ENCODE peak calls at places on chromosomes 5 and 9, in ten cellular contexts. X, I, J, C, T, M, R, O, L and H are unnamed samples.

GRCh38 chr5:143156556-143156955 is 246.9 kb downstream of the NR3C1 start:
- DNase-seq in X (no peak), R (no peak), J (no peak), T (no peak), L (no peak), O (no peak), I (no peak), M (no peak), C (no peak), H (no peak)

GRCh38 chr5:5419291-5420210 is 2.9 kb upstream of the ICE1 start:
- DNase-seq in T (peak; percentile 96), J (no peak), I (no peak), M (no peak), R (no peak), O (no peak), C (peak; percentile 46), L (peak; percentile 65), X (no peak), H (no peak)

GRCh38 chr5:109852371-109853160 is 162.8 kb downstream of the MAN2A1 start:
- DNase-seq in M (no peak), O (no peak), R (no peak), T (peak; percentile 32), J (no peak), C (no peak), X (no peak), L (no peak), I (no peak), H (no peak)

GRCh38 chr9:114691046-114691955 is 9.3 kb upstream of the TEX48 start:
- DNase-seq in C (no peak), R (no peak), J (no peak), M (no peak), X (no peak), I (no peak), T (peak; percentile 88), L (peak; percentile 78), O (no peak), H (peak; percentile 48)

GRCh38 chr9:6788175-6789016 is 30.6 kb downstream of the KDM4C start:
- DNase-seq in M (no peak), X (no peak), R (peak; percentile 39), J (no peak), L (peak; percentile 1), I (no peak), O (no peak), T (peak; percentile 36), C (no peak), H (no peak)

GRCh38 chr9:101388507-101388993 is 3.7 kb upstream of the BAAT start:
- DNase-seq in X (no peak), R (no peak), T (no peak), O (no peak), J (no peak), M (no peak), C (no peak), L (no peak), I (no peak), H (no peak)

GRCh38 chr5:54867310-54867944 is 118.0 kb downstream of the ESM1 start:
- DNase-seq in C (peak; percentile 77), T (no peak), L (peak; percentile 18), J (no peak), O (no peak), M (no peak), R (no peak), I (no peak), X (no peak), H (no peak)

GRCh38 chr5:75243100-75243499 is 6.4 kb upstream of the ANKRD31 start:
- DNase-seq in O (no peak), X (no peak), M (no peak), C (no peak), L (no peak), I (no peak), R (no peak), J (no peak), T (no peak), H (no peak)

GRCh38 chr9:15468113-15468512 is 42.7 kb downstream of the PSIP1 start:
- DNase-seq in M (no peak), X (no peak), O (no peak), I (no peak), T (no peak), C (no peak), J (no peak), R (no peak), L (no peak), H (no peak)

GRCh38 chr5:55450050-55450765 is 84.6 kb downstream of the PLPP1 start:
- DNase-seq in O (no peak), M (no peak), X (no peak), J (no peak), T (peak; percentile 60), I (no peak), L (no peak), C (no peak), R (no peak), H (no peak)

GRCh38 chr5:64417390-64417789 is 88.4 kb upstream of the RGS7BP start:
- DNase-seq in C (no peak), M (no peak), I (no peak), L (no peak), R (no peak), T (no peak), X (no peak), O (no peak), J (no peak), H (no peak)

GRCh38 chr5:157828949-157829639 is 29.9 kb downstream of the CLINT1 start:
- DNase-seq in O (no peak), R (no peak), J (no peak), L (no peak), I (no peak), C (no peak), M (no peak), T (no peak), X (no peak), H (no peak)

GRCh38 chr5:57221049-57221568 is 47.2 kb downstream of the GPBP1 start:
- DNase-seq in X (no peak), R (no peak), L (peak; percentile 62), C (peak; percentile 63), T (peak; percentile 34), I (no peak), J (no peak), M (no peak), O (no peak), H (no peak)

GRCh38 chr9:104826911-104827310 is 63.0 kb downstream of the NIPSNAP3B start:
- DNase-seq in C (no peak), I (no peak), J (no peak), L (no peak), O (no peak), R (no peak), T (no peak), X (no peak), M (no peak), H (no peak)

DNA sequence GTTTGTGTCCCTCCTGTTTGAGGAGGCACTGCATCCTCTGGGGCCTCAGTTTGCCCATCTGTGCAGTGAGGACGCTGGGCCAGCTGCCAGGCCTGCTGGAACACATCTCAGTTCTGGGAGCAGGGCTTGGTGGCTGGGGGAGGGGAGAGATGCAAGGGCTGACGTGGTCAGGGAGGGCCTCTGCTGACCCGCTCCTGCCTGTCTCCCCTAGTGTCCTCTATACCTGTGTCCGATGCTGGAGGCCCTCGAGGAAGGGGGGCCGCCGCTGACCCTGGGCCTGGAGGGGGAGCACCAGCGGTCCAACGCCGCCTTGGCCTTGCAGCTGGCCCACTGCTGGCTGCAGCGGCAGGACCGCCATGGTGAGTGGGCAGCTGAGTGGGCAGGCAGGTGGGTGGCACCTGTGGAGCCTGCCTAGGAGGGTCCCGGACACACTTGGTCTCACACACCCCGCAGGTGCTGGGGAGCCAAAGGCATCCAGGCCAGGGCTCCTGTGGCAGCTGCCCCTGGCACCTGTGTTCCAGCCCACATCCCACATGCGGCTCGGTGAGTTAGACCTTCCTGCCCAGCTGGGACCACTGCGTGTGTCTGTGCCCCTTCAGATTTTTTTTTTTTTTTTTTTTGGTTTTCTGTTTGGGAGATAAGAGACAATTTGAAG is 5.8 kb downstream of the FPGS start:
- DNase-seq in R (no peak), L (no peak), M (no peak), X (no peak), T (no peak), J (no peak), C (no peak), O (no peak), I (no peak), H (no peak)
- H3K27ac ChIP-seq in R (no peak overlapping the region), L (no peak overlapping the region), M (no peak overlapping the region), X (no peak overlapping the region), T (no peak overlapping the region), J (peak overlapping the region; percentile 79), C (no peak overlapping the region), O (no peak overlapping the region), I (no peak overlapping the region), H (no peak overlapping the region)

DNA sequence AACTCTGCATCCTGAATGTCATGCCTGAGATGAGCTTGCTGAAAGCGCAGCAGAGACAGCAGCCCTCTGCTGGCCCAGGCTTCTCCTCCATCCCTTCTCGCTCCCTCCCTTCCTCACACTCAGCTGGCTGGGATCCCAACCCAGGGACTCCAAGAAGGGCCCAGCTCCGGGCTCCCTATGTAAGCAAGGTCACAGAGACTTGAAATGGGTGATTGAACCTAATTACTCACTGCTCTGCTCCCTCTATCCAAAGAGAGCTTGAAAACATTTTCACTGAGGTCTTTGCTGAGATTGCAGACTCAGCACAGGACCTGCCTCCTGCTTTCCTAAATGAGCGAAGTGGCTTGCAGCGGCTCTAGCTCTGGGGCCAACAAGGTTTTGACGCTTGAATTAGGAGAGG is 42.8 kb downstream of the RAPGEF1 start:
- DNase-seq in R (peak; percentile 61), M (no peak), X (no peak), O (no peak), C (peak; percentile 13), I (no peak), T (no peak), J (no peak), L (no peak), H (no peak)
- TF ChIP-seq CTCF in R (no peak), M (no peak), X (no peak), O (no peak), C (peak; percentile 19), I (no peak), T (peak; percentile 58), J (no peak), L (no peak), H (no peak)

DNA sequence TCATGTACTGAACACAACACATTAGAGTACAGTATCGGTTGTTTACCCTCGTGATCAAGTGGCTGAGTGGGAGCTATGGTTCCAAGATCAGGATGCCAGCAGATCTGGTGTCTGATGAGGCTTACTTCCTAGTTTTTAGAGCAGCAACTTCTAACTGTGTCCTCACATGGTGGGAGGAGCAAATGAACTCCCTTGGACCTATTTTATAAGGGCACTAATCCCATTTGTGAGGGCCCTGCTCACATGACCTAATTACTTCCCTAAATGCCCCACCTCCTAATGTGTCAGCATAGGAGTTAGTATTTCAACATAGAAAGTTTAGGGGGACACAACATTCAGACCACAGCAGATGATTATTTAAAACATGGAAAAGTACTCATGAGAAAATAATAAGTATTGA is 111.8 kb downstream of the GCNT1 start:
- DNase-seq in L (no peak), M (no peak), I (no peak), R (no peak), J (no peak), O (no peak), C (no peak), X (no peak), T (no peak), H (no peak)
- H3K27ac ChIP-seq in L (no peak overlapping the region), M (no peak overlapping the region), I (no peak overlapping the region), R (peak overlapping the region; percentile 64), J (peak overlapping the region; percentile 30), O (no peak overlapping the region), C (no peak overlapping the region), X (no peak overlapping the region), T (no peak overlapping the region), H (no peak overlapping the region)

DNA sequence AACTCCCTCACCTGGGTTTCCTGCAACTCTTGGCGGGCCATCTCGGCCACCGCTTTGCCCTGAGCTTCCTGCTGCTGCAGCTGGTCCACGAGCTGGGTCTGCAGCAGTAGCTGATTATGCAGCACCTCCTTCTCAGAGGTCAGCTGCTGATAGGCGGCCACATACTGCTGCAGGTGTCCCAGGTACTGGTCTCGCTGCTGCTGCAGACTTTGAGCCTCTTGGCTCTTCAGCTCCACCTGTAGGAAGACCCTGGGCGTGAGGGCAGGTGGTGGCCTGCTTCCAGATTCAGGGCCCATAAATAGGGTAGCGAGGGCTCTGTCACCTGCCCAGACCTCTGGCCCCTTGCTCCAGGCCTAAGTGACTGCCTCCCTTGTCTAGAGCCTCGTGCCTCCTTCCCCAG is 16.7 kb downstream of the GOLGA2 start:
- DNase-seq in M (no peak), T (no peak), C (no peak), J (no peak), L (no peak), R (no peak), O (no peak), X (no peak), I (no peak), H (no peak)
- TF ChIP-seq CTCF in M (no peak), T (peak; percentile 21), C (no peak), J (no peak), L (no peak), R (no peak), O (no peak), X (no peak), I (no peak), H (no peak)